ENCODE peak calls at places on chromosome 4, in seven cellular contexts. H, I, S, Q, C, Y and K are unnamed samples.

GRCh38 chr4:39721788-39722187 is 23.9 kb downstream of the UBE2K start:
- DNase-seq in H (no peak), I (no peak), S (no peak), Q (no peak), C (no peak), Y (no peak), K (no peak)

GRCh38 chr4:182042945-182043344 is 200.3 kb upstream of the TENM3 start:
- DNase-seq in H (peak; percentile 56), I (no peak), S (no peak), Q (no peak), C (no peak), Y (no peak), K (no peak)

GRCh38 chr4:136124251-136124745 is 1408.0 kb downstream of the PCDH18 start:
- DNase-seq in H (no peak), I (no peak), S (no peak), Q (no peak), C (no peak), Y (no peak), K (no peak)

GRCh38 chr4:151238477-151238876 is 38.5 kb upstream of the PRSS48 start:
- DNase-seq in H (peak; percentile 28), I (no peak), S (no peak), Q (no peak), C (peak; percentile 6), Y (peak; percentile 9), K (no peak)

GRCh38 chr4:105990933-105991332 is 95.7 kb downstream of the NPNT start:
- DNase-seq in H (peak; percentile 77), I (peak; percentile 19), S (peak; percentile 89), Q (no peak), C (peak; percentile 30), Y (peak; percentile 60), K (no peak)

GRCh38 chr4:26140150-26140898 is 180.5 kb upstream of the RBPJ start:
- DNase-seq in H (peak; percentile 90), I (no peak), S (peak; percentile 80), Q (no peak), C (peak; percentile 59), Y (peak; percentile 35), K (no peak)

GRCh38 chr4:181688416-181688815 is 554.8 kb upstream of the TENM3 start:
- DNase-seq in H (no peak), I (no peak), S (no peak), Q (no peak), C (peak; percentile 62), Y (no peak), K (no peak)

GRCh38 chr4:69092190-69092589 is 4.1 kb upstream of the UGT2B7 start:
- DNase-seq in H (peak; percentile 52), I (no peak), S (no peak), Q (no peak), C (peak; percentile 77), Y (no peak), K (no peak)

GRCh38 chr4:25860586-25861421 is 2.0 kb downstream of the SEL1L3 start:
- DNase-seq in H (no peak), I (no peak), S (no peak), Q (no peak), C (peak; percentile 42), Y (peak; percentile 9), K (no peak)

GRCh38 chr4:47835489-47835888 is 2.4 kb downstream of the CORIN start:
- DNase-seq in H (no peak), I (no peak), S (no peak), Q (no peak), C (peak; percentile 29), Y (no peak), K (no peak)

GRCh38 chr4:48175806-48176205 is 41.8 kb upstream of the TXK start:
- DNase-seq in H (no peak), I (no peak), S (no peak), Q (no peak), C (peak; percentile 16), Y (peak; percentile 18), K (no peak)

GRCh38 chr4:74431113-74431826 is 13.7 kb upstream of the AREG start:
- DNase-seq in H (no peak), I (no peak), S (no peak), Q (no peak), C (no peak), Y (peak; percentile 31), K (no peak)

GRCh38 chr4:55291227-55291629 is 54.8 kb upstream of the SRD5A3 start:
- DNase-seq in H (no peak), I (no peak), S (peak; percentile 80), Q (no peak), C (no peak), Y (no peak), K (no peak)

GRCh38 chr4:153780221-153780620 is 8.7 kb downstream of the SFRP2 start:
- DNase-seq in H (no peak), I (no peak), S (no peak), Q (no peak), C (no peak), Y (no peak), K (no peak)

GRCh38 chr4:6892190-6892908 is 17.3 kb upstream of the TBC1D14 start:
- DNase-seq in H (peak; percentile 35), I (no peak), S (peak; percentile 77), Q (no peak), C (peak; percentile 79), Y (no peak), K (no peak)

GRCh38 chr4:151857368-151857767 is 96.6 kb upstream of the GATB start:
- DNase-seq in H (no peak), I (no peak), S (no peak), Q (no peak), C (no peak), Y (no peak), K (no peak)

GRCh38 chr4:127400736-127401346 is 231.9 kb upstream of the INTU start:
- DNase-seq in H (peak; percentile 72), I (peak; percentile 44), S (peak; percentile 70), Q (no peak), C (peak; percentile 83), Y (peak; percentile 45), K (no peak)

GRCh38 chr4:2786152-2786671 is 6.7 kb upstream of the SH3BP2 start:
- DNase-seq in H (no peak), I (no peak), S (peak; percentile 56), Q (no peak), C (no peak), Y (no peak), K (peak; percentile 68)